ENCODE peak calls at places on chromosomes 6 and 20, in seven cellular contexts. P is heart left ventricle, J is progenitor cell of endocrine pancreas, F is foreskin fibroblast, Q is mucosa of descending colon, D is colonic mucosa, R is A549. M is an unnamed sample.

GRCh38 chr6:43981363-43981990 is 145.8 kb downstream of the MRPL14 start:
- DNase-seq in P (no peak), Q (no peak), F (no peak), R (no peak), J (no peak), D (no peak), M (no peak)

GRCh38 chr20:20690676-20691476 is 21.6 kb downstream of the RALGAPA2 start:
- DNase-seq in R (no peak), P (no peak), J (no peak), F (no peak), Q (no peak), D (no peak), M (no peak)

GRCh38 chr20:7879883-7880282 is 60.4 kb downstream of the HAO1 start:
- DNase-seq in P (no peak), F (peak), J (no peak), Q (no peak), R (peak), D (no peak), M (no peak)

GRCh38 chr20:20211274-20211987 is 156.5 kb upstream of the INSM1 start:
- DNase-seq in R (no peak), J (no peak), Q (no peak), P (no peak), D (peak), F (peak), M (no peak)

GRCh38 chr6:143160439-143161220 is 99.9 kb downstream of the AIG1 start:
- DNase-seq in F (no peak), J (no peak), Q (no peak), P (no peak), R (no peak), D (no peak), M (no peak)

GRCh38 chr6:109794201-109794926 is 103.3 kb downstream of the FIG4 start:
- DNase-seq in F (peak), J (no peak), R (no peak), P (no peak), D (no peak), Q (no peak), M (no peak)

GRCh38 chr20:57782631-57783041 is 72.8 kb upstream of the PMEPA1 start:
- DNase-seq in J (no peak), P (no peak), Q (no peak), F (no peak), D (no peak), R (no peak), M (no peak)

GRCh38 chr20:53773792-53774371 is 180.2 kb upstream of the ZNF217 start:
- DNase-seq in Q (no peak), P (no peak), D (no peak), F (peak), R (peak), J (no peak), M (no peak)

GRCh38 chr6:148577687-148578488 is 168.9 kb upstream of the UST start:
- DNase-seq in F (peak), R (peak), Q (peak), D (peak), J (peak), P (peak), M (peak)

GRCh38 chr20:25283221-25283951 is 35.5 kb downstream of the PYGB start:
- DNase-seq in P (peak), J (no peak), D (no peak), Q (peak), F (no peak), R (no peak), M (no peak)

GRCh38 chr6:370555-370954 is 21.0 kb upstream of the IRF4 start:
- DNase-seq in Q (no peak), F (no peak), P (no peak), R (no peak), D (no peak), J (no peak), M (no peak)

GRCh38 chr6:45626087-45626891 is 248.6 kb upstream of the SUPT3H start:
- DNase-seq in P (no peak), R (no peak), F (peak), Q (no peak), J (no peak), D (no peak), M (no peak)

GRCh38 chr6:36042618-36043260 is 15.1 kb downstream of the MAPK14 start:
- DNase-seq in J (no peak), R (no peak), F (no peak), Q (no peak), P (no peak), D (no peak), M (no peak)

GRCh38 chr6:5510331-5510730 is 249.0 kb downstream of the FARS2 start:
- DNase-seq in F (no peak), Q (no peak), R (no peak), D (no peak), P (no peak), J (no peak), M (no peak)

GRCh38 chr6:26330835-26331808 is 33.9 kb upstream of the BTN3A2 start:
- DNase-seq in F (no peak), J (no peak), R (peak), Q (no peak), P (no peak), D (peak), M (no peak)

GRCh38 chr6:111793711-111794111 is 79.5 kb downstream of the FYN start:
- DNase-seq in P (no peak), D (no peak), J (no peak), F (no peak), R (no peak), Q (peak), M (no peak)

GRCh38 chr20:18087054-18087453 is 29.3 kb upstream of the OVOL2 start:
- DNase-seq in P (no peak), J (no peak), F (no peak), R (no peak), Q (no peak), D (no peak), M (no peak)

GRCh38 chr6:17768388-17768787 is 61.7 kb upstream of the NUP153 start:
- DNase-seq in F (peak), P (no peak), D (no peak), Q (no peak), J (no peak), R (no peak), M (no peak)

DNA sequence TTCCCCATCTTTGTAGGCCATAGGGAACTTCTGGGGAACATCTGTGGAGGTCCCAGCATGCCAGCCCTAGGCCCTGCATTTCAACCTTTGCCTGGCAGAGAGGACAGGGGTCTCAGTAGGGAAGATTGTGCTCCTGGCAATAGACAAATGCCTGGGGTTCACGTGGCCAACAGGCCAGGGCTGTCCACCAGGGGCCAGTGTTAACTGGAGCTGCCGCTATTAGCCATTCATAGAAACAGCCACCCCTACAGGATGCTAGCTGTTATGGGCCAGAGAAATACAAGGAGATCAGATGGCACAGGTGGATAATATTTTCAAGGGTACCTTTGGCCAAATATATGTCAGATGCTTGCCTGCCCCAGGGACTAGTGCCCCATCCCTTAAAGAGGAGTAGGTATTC is 932.9 kb downstream of the QKI start:
- DNase-seq in D (no peak), F (no peak), P (no peak), J (no peak), Q (no peak), R (no peak), M (no peak)
- TF ChIP-seq CTCF in D (no peak), F (no peak), P (no peak), J (no peak), Q (no peak), R (no peak), M (no peak)

GRCh38 chr6:48476257-48476656 is 365.3 kb upstream of the PTCHD4 start:
- DNase-seq in D (no peak), J (no peak), F (peak), Q (no peak), P (no peak), R (peak), M (no peak)
- TF ChIP-seq CTCF in D (no peak), J (peak), F (peak), Q (no peak), P (no peak), R (peak), M (peak)

GRCh38 chr6:1858191-1858590 is 248.5 kb downstream of the FOXC1 start:
- DNase-seq in R (no peak), J (no peak), D (no peak), P (no peak), Q (no peak), F (no peak), M (no peak)

GRCh38 chr6:1855890-1856289 is 246.2 kb downstream of the FOXC1 start:
- DNase-seq in Q (no peak), R (no peak), D (no peak), J (no peak), F (no peak), P (no peak), M (no peak)

GRCh38 chr6:1858865-1859264 is 249.2 kb downstream of the FOXC1 start:
- DNase-seq in J (no peak), F (no peak), Q (no peak), D (no peak), R (no peak), P (no peak), M (no peak)

GRCh38 chr6:1854296-1854695 is 244.6 kb downstream of the FOXC1 start:
- DNase-seq in J (no peak), P (no peak), D (no peak), Q (no peak), F (no peak), R (no peak), M (no peak)

GRCh38 chr6:1856381-1856780 is 246.7 kb downstream of the FOXC1 start:
- DNase-seq in D (peak), P (no peak), F (peak), R (no peak), Q (no peak), J (no peak), M (no peak)
- TF ChIP-seq CTCF in D (no peak), P (no peak), F (no peak), R (no peak), Q (no peak), J (no peak), M (peak)

GRCh38 chr6:134453792-134454510 is 136.0 kb upstream of the SGK1 start:
- DNase-seq in J (no peak), R (no peak), P (no peak), Q (no peak), F (no peak), D (no peak), M (no peak)

GRCh38 chr6:134449781-134450180 is 131.9 kb upstream of the SGK1 start:
- DNase-seq in P (no peak), Q (no peak), D (no peak), R (no peak), F (peak), J (no peak), M (no peak)

GRCh38 chr6:134449004-134449403 is 131.1 kb upstream of the SGK1 start:
- DNase-seq in P (no peak), R (no peak), Q (no peak), F (no peak), D (no peak), J (no peak), M (no peak)

GRCh38 chr6:134452901-134453300 is 135.0 kb upstream of the SGK1 start:
- DNase-seq in D (no peak), R (no peak), J (no peak), Q (no peak), P (no peak), F (no peak), M (no peak)

DNA sequence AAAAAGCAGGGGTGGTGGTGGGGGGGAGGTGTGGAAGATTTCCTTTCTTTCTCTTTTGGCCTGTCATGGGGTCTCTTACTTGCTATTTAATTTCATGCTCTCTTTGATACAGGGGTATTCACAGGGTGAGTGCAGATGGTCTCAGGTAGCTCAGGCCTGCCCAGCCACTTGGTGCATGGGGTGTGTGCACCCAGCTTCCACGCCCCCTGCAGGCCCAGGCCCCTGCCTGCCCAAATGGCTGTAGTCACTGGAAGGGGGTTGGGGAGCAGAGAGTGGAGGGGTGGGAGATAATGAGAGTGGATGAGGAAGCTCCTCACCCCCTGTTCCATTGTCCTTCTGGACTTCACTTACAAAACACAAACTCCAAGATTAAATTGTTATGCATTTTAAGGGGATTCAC is 133.6 kb upstream of the SGK1 start:
- DNase-seq in Q (no peak), F (no peak), J (no peak), D (no peak), P (no peak), R (no peak), M (no peak)
- TF ChIP-seq CTCF in Q (no peak), F (no peak), J (no peak), D (no peak), P (no peak), R (no peak), M (no peak)

GRCh38 chr6:68976260-68976659 is 341.2 kb downstream of the ADGRB3 start:
- DNase-seq in Q (no peak), D (no peak), F (no peak), J (no peak), R (no peak), P (no peak), M (no peak)
- TF ChIP-seq CTCF in Q (no peak), D (no peak), F (no peak), J (peak), R (peak), P (no peak), M (peak)

GRCh38 chr20:59032023-59032712 is at the start of gene ATP5F1E:
- DNase-seq in J (peak), R (peak), P (peak), F (peak), Q (peak), D (peak), M (peak)

GRCh38 chr20:59033093-59033492 is 958 bp upstream of the ATP5F1E start:
- DNase-seq in R (no peak), D (no peak), F (no peak), J (no peak), P (no peak), Q (no peak), M (no peak)

GRCh38 chr20:59033616-59034165 is 1.6 kb upstream of the ATP5F1E start:
- DNase-seq in J (no peak), F (no peak), D (no peak), R (no peak), P (no peak), Q (no peak), M (no peak)

GRCh38 chr20:59031326-59032022 is 661 bp downstream of the ATP5F1E start:
- DNase-seq in P (no peak), R (no peak), F (no peak), D (peak), J (no peak), Q (no peak), M (no peak)

DNA sequence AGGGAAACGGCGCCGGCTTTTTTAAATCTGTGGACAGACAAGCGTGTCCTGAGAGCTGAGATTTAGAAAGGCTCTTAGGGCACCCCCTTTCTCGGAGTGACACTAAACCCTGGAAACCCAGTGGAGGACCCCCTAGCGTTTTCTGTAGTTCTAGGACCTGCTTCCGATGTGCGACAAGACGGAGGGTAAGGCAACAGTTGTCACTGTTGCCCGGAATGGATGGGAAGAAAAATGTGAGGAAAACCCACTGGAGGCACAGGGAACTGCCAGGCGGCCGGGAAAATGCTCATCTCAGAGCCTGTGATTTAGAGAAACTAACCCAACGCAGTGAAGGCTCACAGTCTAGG is 551 bp upstream of the ATP5F1E start:
- DNase-seq in P (no peak), D (no peak), R (no peak), Q (no peak), F (peak), J (no peak), M (no peak)
- TF ChIP-seq CTCF in P (peak), D (no peak), R (no peak), Q (no peak), F (no peak), J (peak), M (peak)

GRCh38 chr6:167827062-167827587 is 414 bp downstream of the AFDN start:
- DNase-seq in Q (peak), P (peak), F (no peak), J (peak), D (no peak), R (no peak), M (no peak)

GRCh38 chr6:167824591-167825041 is 2.1 kb upstream of the AFDN start:
- DNase-seq in J (no peak), Q (no peak), P (no peak), R (no peak), F (peak), D (no peak), M (no peak)

GRCh38 chr6:167825059-167825758 is 1.5 kb upstream of the AFDN start:
- DNase-seq in P (no peak), Q (no peak), R (no peak), F (peak), J (no peak), D (no peak), M (no peak)

GRCh38 chr6:167826230-167827061 is at the start of gene AFDN:
- DNase-seq in F (peak), J (peak), R (peak), D (peak), Q (peak), P (peak), M (peak)

DNA sequence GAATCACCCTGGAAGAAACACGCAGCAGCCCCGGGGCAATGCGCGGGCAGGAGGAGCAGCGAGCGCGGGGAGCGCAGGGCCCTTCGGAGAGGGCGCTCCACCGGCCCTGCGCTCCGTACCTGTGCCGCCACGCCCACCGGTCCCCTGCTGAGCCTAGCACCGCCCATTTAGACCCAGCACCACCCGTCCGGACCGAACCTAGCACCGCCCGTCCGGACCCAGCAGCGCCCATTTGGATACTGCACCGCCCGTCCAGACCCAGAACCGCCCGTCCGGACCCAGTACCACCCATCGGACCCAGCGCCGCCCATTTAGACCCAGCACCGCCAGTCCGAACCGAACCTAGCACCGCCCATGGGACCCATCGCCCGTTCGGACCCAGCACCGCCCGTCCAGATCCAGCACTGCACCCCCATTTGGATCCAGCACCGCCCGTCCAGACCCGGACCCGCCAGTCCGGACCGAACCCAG is 917 bp upstream of the AFDN start:
- DNase-seq in R (peak), P (peak), F (peak), D (peak), Q (peak), J (peak), M (no peak)
- TF ChIP-seq CTCF in R (no peak), P (no peak), F (no peak), D (no peak), Q (no peak), J (no peak), M (no peak)

GRCh38 chr20:33897313-33897912 is 86.3 kb downstream of the CHMP4B start:
- DNase-seq in D (no peak), J (no peak), Q (no peak), R (no peak), P (no peak), F (no peak), M (no peak)
- TF ChIP-seq CTCF in D (no peak), J (peak), Q (no peak), R (no peak), P (no peak), F (no peak), M (no peak)

GRCh38 chr20:35049776-35050352 is 42.7 kb downstream of the TRPC4AP start:
- DNase-seq in D (no peak), P (no peak), J (no peak), Q (no peak), R (peak), F (no peak), M (no peak)
- TF ChIP-seq CTCF in D (no peak), P (no peak), J (no peak), Q (no peak), R (no peak), F (no peak), M (no peak)

GRCh38 chr6:88013554-88013953 is 34.1 kb upstream of the SPACA1 start:
- DNase-seq in P (no peak), J (no peak), D (no peak), F (no peak), R (no peak), Q (no peak), M (no peak)
- TF ChIP-seq CTCF in P (no peak), J (peak), D (no peak), F (no peak), R (no peak), Q (no peak), M (no peak)